ENCODE peak calls at places on chromosomes 5 and 9, in six cellular contexts. L is RWPE1; E is A549; Z is cardiac fibroblast; R is CD8-positive, alpha-beta T cell; U is brain microvascular endothelial cell. V is an unnamed sample.

GRCh38 chr5:89584339-89584956 is 701.5 kb upstream of the MEF2C start:
- DNase-seq in L (peak; percentile 96), E (no peak), Z (peak; percentile 16), R (no peak), U (peak; percentile 71), V (no peak)

GRCh38 chr5:139636975-139637408 is 11.2 kb upstream of the CXXC5 start:
- DNase-seq in L (no peak), E (no peak), Z (no peak), R (no peak), U (no peak), V (no peak)

GRCh38 chr9:18920141-18920611 is 112.8 kb downstream of the SAXO1 start:
- DNase-seq in L (no peak), E (no peak), Z (no peak), R (no peak), U (no peak), V (no peak)

GRCh38 chr9:109453210-109453842 is 44.8 kb downstream of the PTPN3 start:
- DNase-seq in L (peak; percentile 95), E (peak; percentile 42), Z (peak; percentile 76), R (no peak), U (peak; percentile 91), V (no peak)

GRCh38 chr5:145543968-145544367 is 291.2 kb downstream of the PRELID2 start:
- DNase-seq in L (no peak), E (no peak), Z (no peak), R (no peak), U (no peak), V (no peak)

GRCh38 chr5:159290741-159291140 is 27.7 kb downstream of the UBLCP1 start:
- DNase-seq in L (peak; percentile 22), E (no peak), Z (no peak), R (no peak), U (no peak), V (no peak)

GRCh38 chr5:7916171-7916804 is 47.3 kb downstream of the MTRR start:
- DNase-seq in L (no peak), E (no peak), Z (no peak), R (no peak), U (no peak), V (no peak)

GRCh38 chr5:150309898-150310269 is 7.2 kb upstream of the ARSI start:
- DNase-seq in L (no peak), E (no peak), Z (no peak), R (no peak), U (no peak), V (no peak)

GRCh38 chr5:35038891-35039290 is 8.9 kb downstream of the AGXT2 start:
- DNase-seq in L (no peak), E (no peak), Z (peak; percentile 52), R (no peak), U (no peak), V (no peak)

GRCh38 chr5:169827769-169828168 is 152.5 kb downstream of the INSYN2B start:
- DNase-seq in L (no peak), E (no peak), Z (peak; percentile 20), R (no peak), U (no peak), V (no peak)

GRCh38 chr5:76180817-76181805 is 97.9 kb downstream of the SV2C start:
- DNase-seq in L (peak; percentile 23), E (no peak), Z (no peak), R (no peak), U (no peak), V (no peak)

GRCh38 chr5:113682497-113683136 is 169.1 kb downstream of the YTHDC2 start:
- DNase-seq in L (no peak), E (no peak), Z (peak; percentile 13), R (no peak), U (no peak), V (no peak)

GRCh38 chr5:129698661-129699060 is 49.2 kb upstream of the MINAR2 start:
- DNase-seq in L (no peak), E (no peak), Z (no peak), R (no peak), U (no peak), V (no peak)

GRCh38 chr5:77337716-77338115 is 127.2 kb downstream of the PDE8B start:
- DNase-seq in L (no peak), E (no peak), Z (no peak), R (no peak), U (no peak), V (no peak)

GRCh38 chr9:88300556-88300955 is 87.7 kb upstream of the SPIN1 start:
- DNase-seq in L (no peak), E (no peak), Z (no peak), R (no peak), U (no peak), V (no peak)

GRCh38 chr5:38660194-38660668 is 103.8 kb upstream of the LIFR start:
- DNase-seq in L (peak; percentile 70), E (no peak), Z (no peak), R (no peak), U (no peak), V (no peak)

GRCh38 chr9:22044583-22044982 is 35.5 kb upstream of the CDKN2B start:
- DNase-seq in L (peak; percentile 69), E (no peak), Z (peak; percentile 89), R (no peak), U (peak; percentile 86), V (no peak)

GRCh38 chr5:166370928-166371690 is 1920.3 kb upstream of the WWC1 start:
- DNase-seq in L (peak; percentile 9), E (no peak), Z (peak; percentile 14), R (no peak), U (no peak), V (no peak)

GRCh38 chr5:10863763-10864383 is 102.8 kb upstream of the DAP start:
- DNase-seq in L (peak; percentile 59), E (peak; percentile 75), Z (peak; percentile 24), R (peak; percentile 24), U (peak; percentile 65), V (peak; percentile 68)

GRCh38 chr5:76556511-76557221 is 66.5 kb downstream of the F2RL2 start:
- DNase-seq in L (no peak), E (no peak), Z (no peak), R (no peak), U (no peak), V (no peak)

GRCh38 chr9:3733039-3733408 is 207.2 kb upstream of the RFX3 start:
- DNase-seq in L (no peak), E (no peak), Z (no peak), R (no peak), U (no peak), V (no peak)

GRCh38 chr9:3735251-3735650 is 209.4 kb upstream of the RFX3 start:
- DNase-seq in L (no peak), E (no peak), Z (no peak), R (no peak), U (no peak), V (no peak)

GRCh38 chr9:3736186-3736585 is 210.4 kb upstream of the RFX3 start:
- DNase-seq in L (no peak), E (no peak), Z (peak; percentile 38), R (no peak), U (no peak), V (no peak)

GRCh38 chr9:3730527-3730926 is 204.7 kb upstream of the RFX3 start:
- DNase-seq in L (no peak), E (no peak), Z (no peak), R (no peak), U (no peak), V (no peak)

DNA sequence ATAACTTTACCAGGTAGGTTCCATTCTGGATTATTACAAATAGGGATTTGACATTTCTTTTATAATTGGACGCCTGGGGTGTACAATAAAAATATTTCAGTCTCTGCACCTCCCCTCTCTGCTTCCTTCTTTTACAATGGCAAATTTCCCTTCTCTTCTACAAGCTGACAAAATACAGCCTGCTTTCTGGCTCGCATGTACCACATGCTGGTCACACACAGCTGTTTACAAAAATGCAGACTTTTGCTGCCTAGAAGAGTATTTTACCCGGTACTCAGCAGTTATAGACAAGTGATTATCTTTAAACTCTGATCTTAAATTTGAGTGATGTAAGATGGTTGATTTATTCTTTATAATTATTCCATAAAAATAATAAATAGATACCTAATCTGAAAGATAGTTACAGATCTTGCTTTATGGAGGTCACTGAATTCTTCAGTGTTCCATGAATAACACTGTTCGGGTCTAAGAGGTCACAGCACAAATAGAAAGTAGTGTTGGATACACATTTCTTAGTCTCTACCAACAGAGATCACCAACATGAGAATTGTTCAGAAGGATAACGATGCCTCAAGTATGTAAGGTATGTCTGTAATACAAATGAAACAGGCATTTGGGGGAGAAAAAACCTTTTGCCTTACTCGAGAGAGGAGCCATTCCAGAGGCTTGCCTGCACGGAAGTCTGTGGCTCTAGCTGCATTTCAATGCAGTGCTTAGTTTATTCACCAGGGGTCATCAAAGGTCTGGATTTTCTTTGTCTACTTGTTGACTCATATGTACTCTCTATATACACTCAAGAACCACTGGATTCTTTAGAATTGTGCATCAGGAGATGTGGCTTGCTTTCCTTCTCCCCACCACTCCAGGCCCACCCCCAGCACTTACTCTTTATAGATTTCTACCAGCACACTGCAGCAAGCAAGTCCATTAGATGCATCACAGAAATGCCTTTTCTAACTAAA is 206.6 kb upstream of the RFX3 start:
- DNase-seq in L (peak; percentile 49), E (peak; percentile 78), Z (peak; percentile 90), R (peak; percentile 1), U (peak; percentile 95), V (peak; percentile 55)
- TF ChIP-seq CTCF in L (peak; percentile 70), E (peak; percentile 90), Z (peak; percentile 66), R (peak; percentile 52), U (peak; percentile 77), V (peak; percentile 86)

DNA sequence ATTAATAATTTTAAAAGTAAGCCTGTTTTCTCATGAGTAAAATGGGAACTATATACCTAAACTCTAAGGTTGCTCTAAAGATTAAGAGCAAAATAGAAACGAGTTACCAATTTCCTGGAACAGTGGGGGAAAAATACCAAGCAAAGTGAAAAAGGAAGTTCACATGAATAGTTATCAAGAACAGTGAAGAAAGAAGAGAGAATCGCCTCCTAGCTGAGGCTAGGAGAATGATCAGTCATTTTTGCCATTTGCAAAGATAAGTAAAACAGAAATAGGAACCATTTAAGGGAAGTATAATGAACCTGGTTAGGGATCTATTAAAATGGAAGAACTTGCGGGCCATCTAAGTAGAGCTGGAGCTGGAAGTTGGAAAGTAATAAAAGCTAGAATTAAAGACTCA is 50.7 kb downstream of the P4HA2 start:
- DNase-seq in L (no peak), E (no peak), Z (peak; percentile 34), R (no peak), U (no peak), V (no peak)
- TF ChIP-seq CTCF in L (no peak), E (peak; percentile 6), Z (peak; percentile 32), R (no peak), U (peak; percentile 37), V (no peak)

DNA sequence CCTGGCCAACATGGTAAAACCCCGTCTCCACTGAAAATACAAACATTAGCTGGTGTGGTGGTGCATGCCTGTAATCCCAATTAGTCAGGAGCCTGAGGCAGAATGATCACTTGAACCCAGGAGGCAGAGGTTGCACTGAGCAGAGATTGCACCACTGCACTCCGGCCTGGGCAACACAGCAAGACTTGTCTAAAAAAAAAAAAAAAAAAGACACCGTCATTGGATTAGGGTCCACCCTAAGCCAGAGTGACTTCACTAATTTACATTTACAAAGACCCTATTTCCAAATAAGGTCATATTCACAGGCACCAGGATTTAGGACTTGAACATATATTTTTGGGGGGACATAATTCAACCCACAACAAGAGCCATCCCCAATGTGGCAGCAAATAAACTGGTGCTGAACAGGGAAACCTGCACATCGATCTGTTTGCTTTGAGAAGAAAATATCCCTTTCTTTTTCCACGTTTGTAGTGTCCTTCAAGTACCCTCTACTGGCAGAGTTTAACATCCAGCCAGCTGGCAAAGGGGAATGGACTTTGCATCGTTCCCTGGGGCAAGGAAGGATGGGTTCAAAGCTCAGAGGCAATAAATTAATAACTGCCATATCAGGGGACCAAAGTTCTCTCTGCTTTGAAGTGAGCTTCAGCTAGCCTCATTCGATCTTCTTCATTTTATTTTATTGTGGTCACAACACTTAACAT is 3.7 kb upstream of the DNAJC25 start:
- DNase-seq in L (no peak), E (no peak), Z (no peak), R (no peak), U (no peak), V (no peak)
- TF ChIP-seq CTCF in L (no peak), E (peak; percentile 27), Z (no peak), R (no peak), U (no peak), V (no peak)

GRCh38 chr9:97109194-97109811 is 70.4 kb upstream of the CTSV start:
- DNase-seq in L (peak; percentile 64), E (peak; percentile 9), Z (peak; percentile 68), R (no peak), U (peak; percentile 35), V (no peak)
- TF ChIP-seq CTCF in L (peak; percentile 90), E (peak; percentile 53), Z (peak; percentile 64), R (no peak), U (peak; percentile 73), V (peak; percentile 66)

V was measured in neural crest cell.